ENCODE peak calls at places on chromosome 21, in seven cellular contexts. N is thoracic aorta; J is H54; R is small intestine; D is activated CD4-positive, CD25-positive, alpha-beta regulatory T cell treated with anti-CD3 and anti-CD28 coated beads, Interleukin-2, amount 50 U/mL, for 72 hours; E is neural crest cell; G is activated T-cell treated with anti-CD3 and anti-CD28 coated beads for 1 hour. W is an unnamed sample.
A peak's percentile ranks its signal among the peaks of the same experiment; 100 is the strongest.

GRCh38 chr21:26966978-26967913 is at the start of gene ADAMTS5:
- DNase-seq in N (no peak), D (no peak), R (no peak), J (peak; percentile 84), E (peak; percentile 37), G (no peak), W (no peak)

GRCh38 chr21:36768496-36768895 is 69.6 kb downstream of the SIM2 start:
- DNase-seq in D (no peak), J (no peak), G (no peak), E (no peak), R (no peak), N (no peak), W (no peak)

GRCh38 chr21:45768011-45768740 is 124.7 kb downstream of the PCBP3 start:
- DNase-seq in D (no peak), R (no peak), G (no peak), E (no peak), N (no peak), J (no peak), W (no peak)

GRCh38 chr21:42059141-42059540 is 12.0 kb upstream of the UMODL1 start:
- DNase-seq in D (no peak), J (no peak), R (no peak), N (no peak), E (no peak), G (no peak), W (no peak)

GRCh38 chr21:35136586-35137254 is 87.6 kb upstream of the RUNX1 start:
- DNase-seq in G (no peak), E (no peak), J (peak; percentile 63), D (no peak), R (peak; percentile 79), N (no peak), W (no peak)

GRCh38 chr21:45326834-45327457 is 39.3 kb upstream of the POFUT2 start:
- DNase-seq in E (no peak), G (no peak), D (no peak), J (no peak), R (no peak), N (no peak), W (no peak)

GRCh38 chr21:45959779-45960390 is 21.7 kb upstream of the COL6A1 start:
- DNase-seq in G (no peak), N (no peak), E (no peak), R (no peak), D (no peak), J (no peak), W (no peak)

GRCh38 chr21:35658242-35658641 is 402.1 kb downstream of the SETD4 start:
- DNase-seq in R (no peak), G (no peak), D (no peak), J (peak; percentile 31), E (no peak), N (no peak), W (no peak)

GRCh38 chr21:38054334-38054733 is 138.1 kb upstream of the KCNJ6 start:
- DNase-seq in R (no peak), G (no peak), D (no peak), N (no peak), E (no peak), J (no peak), W (no peak)

W was measured in erythroblast.